ENCODE peak calls at places on chromosomes 16 and 17, in seven cellular contexts. B is stomach, N is IMR-90, C is heart left ventricle, I is neuronal stem cell, V is SK-N-SH, D is psoas muscle. Y is an unnamed sample.

GRCh38 chr17:80175411-80175810 is 5.6 kb downstream of the CARD14 start:
- DNase-seq in B (peak; percentile 35), N (no peak), C (no peak), I (peak; percentile 30), V (peak; percentile 37), D (no peak), Y (no peak)

GRCh38 chr16:50360033-50360778 is 8.6 kb downstream of the BRD7 start:
- DNase-seq in B (peak; percentile 49), N (peak; percentile 40), C (no peak), I (no peak), V (no peak), D (no peak), Y (no peak)

GRCh38 chr16:69564845-69565610 is 738 bp upstream of the NFAT5 start:
- DNase-seq in B (no peak), N (no peak), C (no peak), I (no peak), V (no peak), D (no peak), Y (no peak)

GRCh38 chr16:24069036-24069590 is 187.0 kb upstream of the CACNG3 start:
- DNase-seq in B (no peak), N (no peak), C (no peak), I (no peak), V (peak; percentile 56), D (no peak), Y (no peak)

GRCh38 chr16:22216191-22216831 is 10.2 kb downstream of the EEF2K start:
- DNase-seq in B (no peak), N (peak; percentile 68), C (no peak), I (no peak), V (no peak), D (no peak), Y (no peak)

GRCh38 chr16:3137267-3137666 is 2.4 kb downstream of the ZNF213 start:
- DNase-seq in B (no peak), N (no peak), C (no peak), I (no peak), V (no peak), D (no peak), Y (no peak)

GRCh38 chr17:77037943-77038342 is 102.8 kb upstream of the SEC14L1 start:
- DNase-seq in B (no peak), N (no peak), C (no peak), I (no peak), V (no peak), D (no peak), Y (no peak)

GRCh38 chr16:24041834-24042631 is 206.2 kb downstream of the PRKCB start:
- DNase-seq in B (peak; percentile 62), N (peak; percentile 48), C (peak; percentile 52), I (peak; percentile 69), V (peak; percentile 75), D (peak; percentile 31), Y (peak; percentile 49)

GRCh38 chr17:78844301-78845005 is 3.8 kb upstream of the USP36 start:
- DNase-seq in B (no peak), N (peak; percentile 71), C (no peak), I (no peak), V (no peak), D (no peak), Y (no peak)

GRCh38 chr17:62892069-62892675 is 73.9 kb upstream of the TANC2 start:
- DNase-seq in B (no peak), N (no peak), C (no peak), I (no peak), V (no peak), D (no peak), Y (no peak)

GRCh38 chr17:45688820-45689219 is 95.3 kb upstream of the CRHR1 start:
- DNase-seq in B (no peak), N (no peak), C (no peak), I (no peak), V (no peak), D (no peak), Y (no peak)

GRCh38 chr17:51703364-51704341 is 443.3 kb downstream of the UTP18 start:
- DNase-seq in B (peak; percentile 73), N (no peak), C (peak; percentile 75), I (no peak), V (no peak), D (peak; percentile 59), Y (peak; percentile 70)

GRCh38 chr16:29992371-29992967 is 2.9 kb downstream of the HIRIP3 start:
- DNase-seq in B (no peak), N (peak; percentile 63), C (peak; percentile 18), I (no peak), V (no peak), D (no peak), Y (no peak)

GRCh38 chr17:35889818-35890773 is 9.9 kb upstream of the CCL5 start:
- DNase-seq in B (peak; percentile 39), N (peak; percentile 68), C (no peak), I (no peak), V (peak; percentile 60), D (no peak), Y (no peak)

DNA sequence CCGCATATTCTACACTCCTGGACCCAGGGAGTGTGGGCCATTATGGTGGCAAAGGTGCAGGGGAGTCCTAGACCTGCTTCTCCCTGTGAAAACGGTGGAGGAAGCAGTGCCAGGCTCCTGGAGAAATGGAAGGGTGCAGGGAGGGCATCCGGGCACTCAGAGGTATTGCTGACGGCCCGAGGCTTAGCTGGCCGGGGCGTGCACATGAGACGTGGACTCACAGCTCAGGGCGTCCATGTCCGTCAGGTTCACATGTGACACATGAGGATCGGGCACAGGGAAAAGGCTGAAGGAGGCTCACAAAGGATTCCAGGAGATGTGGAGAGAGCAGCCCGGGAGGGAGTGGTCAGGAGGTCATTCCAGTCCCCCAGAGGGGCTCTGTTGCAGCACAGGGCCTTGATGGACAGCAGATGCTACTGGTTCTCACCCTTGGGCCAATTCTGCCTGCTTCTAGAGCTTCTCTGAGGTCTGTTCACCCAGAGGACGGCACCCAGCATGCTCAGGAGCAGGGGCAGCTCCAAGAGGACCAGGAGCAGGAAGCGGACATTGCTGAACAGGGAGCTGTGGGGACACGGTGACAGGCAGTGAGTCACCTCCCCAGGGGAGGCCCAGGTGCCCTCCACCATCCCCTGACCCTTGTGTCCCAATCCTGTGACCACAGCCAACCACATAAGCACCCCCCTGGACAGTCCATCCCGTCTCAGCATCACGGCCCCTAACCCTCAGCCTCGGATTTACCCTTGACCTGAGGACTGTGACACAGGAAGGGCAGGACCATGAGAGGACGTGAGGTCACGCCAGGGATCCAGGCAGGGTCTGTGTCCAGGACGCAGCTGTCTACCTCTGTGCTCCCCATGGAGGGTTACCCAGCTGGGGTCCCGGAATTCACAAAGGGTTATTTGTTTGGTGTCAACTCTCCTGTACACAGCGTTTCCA is 4.5 kb downstream of the CD300C start:
- DNase-seq in B (no peak), N (no peak), C (no peak), I (no peak), V (no peak), D (no peak), Y (no peak)
- H3K27ac ChIP-seq in B (no peak overlapping the region), N (no peak overlapping the region), C (no peak overlapping the region), I (no peak overlapping the region), V (no peak overlapping the region), D (no peak overlapping the region), Y (no peak overlapping the region)

GRCh38 chr17:19412510-19412909 is 1.5 kb downstream of the RNF112 start:
- DNase-seq in B (no peak), N (no peak), C (no peak), I (no peak), V (no peak), D (no peak), Y (no peak)
- H3K36me3 ChIP-seq in B (no peaks in the 10 kb centered on the region), N (no peaks in the 10 kb centered on the region), C (no peaks in the 10 kb centered on the region), I (no peaks in the 10 kb centered on the region), V (no peaks in the 10 kb centered on the region), D (no peaks in the 10 kb centered on the region), Y (no peaks in the 10 kb centered on the region)

GRCh38 chr17:57637668-57638010 is 107.5 kb downstream of the CCDC182 start:
- DNase-seq in B (no peak), N (no peak), C (no peak), I (no peak), V (no peak), D (no peak), Y (no peak)

GRCh38 chr17:57636985-57637667 is 108.0 kb downstream of the CCDC182 start:
- DNase-seq in B (no peak), N (peak; percentile 70), C (no peak), I (no peak), V (no peak), D (no peak), Y (no peak)

GRCh38 chr17:57634713-57635465 is 110.2 kb downstream of the CCDC182 start:
- DNase-seq in B (no peak), N (peak; percentile 78), C (no peak), I (no peak), V (no peak), D (no peak), Y (no peak)

GRCh38 chr17:57638284-57638683 is 106.8 kb downstream of the CCDC182 start:
- DNase-seq in B (no peak), N (no peak), C (no peak), I (no peak), V (no peak), D (no peak), Y (no peak)

GRCh38 chr17:57636274-57636673 is 108.8 kb downstream of the CCDC182 start:
- DNase-seq in B (no peak), N (no peak), C (no peak), I (no peak), V (no peak), D (no peak), Y (no peak)
- H3K27ac ChIP-seq in B (no peak overlapping the region), N (no peak overlapping the region), C (no peak overlapping the region), I (no peak overlapping the region), V (peak overlapping the region; percentile 57), D (no peak overlapping the region), Y (no peak overlapping the region)

GRCh38 chr16:9122342-9122741 is 30.9 kb downstream of the HAPSTR1 start:
- DNase-seq in B (no peak), N (no peak), C (no peak), I (no peak), V (no peak), D (no peak), Y (no peak)
- H3K36me3 ChIP-seq in B (peaks cover 42% of the 10 kb centered on the region), N (peaks cover 32% of the 10 kb centered on the region), C (peaks cover 46% of the 10 kb centered on the region), I (peaks cover 80% of the 10 kb centered on the region), V (peaks cover 43% of the 10 kb centered on the region), D (peaks cover 3% of the 10 kb centered on the region), Y (peaks cover 52% of the 10 kb centered on the region)